ENCODE peak calls at places on chromosomes 1 and 21, in five cellular contexts. One of them, this sample, is unnamed.
A peak's percentile ranks its signal among the peaks of the same experiment; 100 is the strongest.

GRCh38 chr1:64077281-64077940 is 126.0 kb upstream of the UBE2U start:
- DNase-seq in activated effector memory CD4-positive, alpha-beta T cell treated with anti-CD3 and anti-CD28 coated beads, Interleukin-2, amount 50 U/mL, for 16 hours: no peak
- DNase-seq in heart left ventricle: no peak
- DNase-seq in caudate nucleus: peak; percentile 47
- DNase-seq in nucleus accumbens: peak; percentile 22
- DNase-seq in this sample: no peak

GRCh38 chr1:27605796-27606707 is 2.1 kb upstream of the AHDC1 start:
- DNase-seq in activated effector memory CD4-positive, alpha-beta T cell treated with anti-CD3 and anti-CD28 coated beads, Interleukin-2, amount 50 U/mL, for 16 hours: peak; percentile 86
- DNase-seq in heart left ventricle: no peak
- DNase-seq in caudate nucleus: peak; percentile 46
- DNase-seq in nucleus accumbens: no peak
- DNase-seq in this sample: no peak

GRCh38 chr1:92095868-92096267 is 15.7 kb downstream of the BTBD8 start:
- DNase-seq in activated effector memory CD4-positive, alpha-beta T cell treated with anti-CD3 and anti-CD28 coated beads, Interleukin-2, amount 50 U/mL, for 16 hours: no peak
- DNase-seq in heart left ventricle: no peak
- DNase-seq in caudate nucleus: no peak
- DNase-seq in nucleus accumbens: no peak
- DNase-seq in this sample: no peak

GRCh38 chr1:66206563-66207154 is 327.3 kb upstream of the SGIP1 start:
- DNase-seq in activated effector memory CD4-positive, alpha-beta T cell treated with anti-CD3 and anti-CD28 coated beads, Interleukin-2, amount 50 U/mL, for 16 hours: no peak
- DNase-seq in heart left ventricle: no peak
- DNase-seq in caudate nucleus: no peak
- DNase-seq in nucleus accumbens: no peak
- DNase-seq in this sample: no peak

GRCh38 chr1:27293915-27294314 is 28.0 kb upstream of the TMEM222 start:
- DNase-seq in activated effector memory CD4-positive, alpha-beta T cell treated with anti-CD3 and anti-CD28 coated beads, Interleukin-2, amount 50 U/mL, for 16 hours: no peak
- DNase-seq in heart left ventricle: no peak
- DNase-seq in caudate nucleus: no peak
- DNase-seq in nucleus accumbens: no peak
- DNase-seq in this sample: no peak

GRCh38 chr1:12450090-12450764 is 167.8 kb downstream of the DHRS3 start:
- DNase-seq in activated effector memory CD4-positive, alpha-beta T cell treated with anti-CD3 and anti-CD28 coated beads, Interleukin-2, amount 50 U/mL, for 16 hours: no peak
- DNase-seq in heart left ventricle: peak; percentile 48
- DNase-seq in caudate nucleus: peak; percentile 44
- DNase-seq in nucleus accumbens: no peak
- DNase-seq in this sample: no peak

GRCh38 chr1:30085814-30086770 is 637.3 kb downstream of the MATN1 start:
- DNase-seq in activated effector memory CD4-positive, alpha-beta T cell treated with anti-CD3 and anti-CD28 coated beads, Interleukin-2, amount 50 U/mL, for 16 hours: peak; percentile 68
- DNase-seq in heart left ventricle: no peak
- DNase-seq in caudate nucleus: no peak
- DNase-seq in nucleus accumbens: no peak
- DNase-seq in this sample: no peak

GRCh38 chr1:206489980-206490534 is 17.3 kb upstream of the RASSF5 start:
- DNase-seq in activated effector memory CD4-positive, alpha-beta T cell treated with anti-CD3 and anti-CD28 coated beads, Interleukin-2, amount 50 U/mL, for 16 hours: peak; percentile 89
- DNase-seq in heart left ventricle: peak; percentile 79
- DNase-seq in caudate nucleus: no peak
- DNase-seq in nucleus accumbens: peak; percentile 13
- DNase-seq in this sample: no peak

GRCh38 chr1:207268753-207269511 is 52.5 kb upstream of the CD55 start:
- DNase-seq in activated effector memory CD4-positive, alpha-beta T cell treated with anti-CD3 and anti-CD28 coated beads, Interleukin-2, amount 50 U/mL, for 16 hours: no peak
- DNase-seq in heart left ventricle: no peak
- DNase-seq in caudate nucleus: no peak
- DNase-seq in nucleus accumbens: no peak
- DNase-seq in this sample: no peak

GRCh38 chr21:32132409-32132808 is 146.4 kb downstream of the MIS18A start:
- DNase-seq in activated effector memory CD4-positive, alpha-beta T cell treated with anti-CD3 and anti-CD28 coated beads, Interleukin-2, amount 50 U/mL, for 16 hours: no peak
- DNase-seq in heart left ventricle: no peak
- DNase-seq in caudate nucleus: no peak
- DNase-seq in nucleus accumbens: no peak
- DNase-seq in this sample: no peak

GRCh38 chr1:30509670-30510069 is 213.7 kb downstream of the MATN1 start:
- DNase-seq in activated effector memory CD4-positive, alpha-beta T cell treated with anti-CD3 and anti-CD28 coated beads, Interleukin-2, amount 50 U/mL, for 16 hours: no peak
- DNase-seq in heart left ventricle: no peak
- DNase-seq in caudate nucleus: no peak
- DNase-seq in nucleus accumbens: no peak
- DNase-seq in this sample: no peak

GRCh38 chr1:173353346-173353745 is 123.8 kb upstream of the PRDX6 start:
- DNase-seq in activated effector memory CD4-positive, alpha-beta T cell treated with anti-CD3 and anti-CD28 coated beads, Interleukin-2, amount 50 U/mL, for 16 hours: no peak
- DNase-seq in heart left ventricle: no peak
- DNase-seq in caudate nucleus: no peak
- DNase-seq in nucleus accumbens: no peak
- DNase-seq in this sample: no peak

GRCh38 chr1:6419803-6420593 is at the start of gene HES2:
- DNase-seq in activated effector memory CD4-positive, alpha-beta T cell treated with anti-CD3 and anti-CD28 coated beads, Interleukin-2, amount 50 U/mL, for 16 hours: peak; percentile 66
- DNase-seq in heart left ventricle: no peak
- DNase-seq in caudate nucleus: no peak
- DNase-seq in nucleus accumbens: no peak
- DNase-seq in this sample: no peak

GRCh38 chr1:160550572-160551034 is 27.5 kb upstream of the SLAMF6 start:
- DNase-seq in activated effector memory CD4-positive, alpha-beta T cell treated with anti-CD3 and anti-CD28 coated beads, Interleukin-2, amount 50 U/mL, for 16 hours: peak; percentile 85
- DNase-seq in heart left ventricle: no peak
- DNase-seq in caudate nucleus: no peak
- DNase-seq in nucleus accumbens: no peak
- DNase-seq in this sample: no peak

GRCh38 chr21:36640260-36641244 is 58.4 kb upstream of the SIM2 start:
- DNase-seq in activated effector memory CD4-positive, alpha-beta T cell treated with anti-CD3 and anti-CD28 coated beads, Interleukin-2, amount 50 U/mL, for 16 hours: no peak
- DNase-seq in heart left ventricle: no peak
- DNase-seq in caudate nucleus: no peak
- DNase-seq in nucleus accumbens: no peak
- DNase-seq in this sample: no peak